ENCODE peak calls at places on chromosomes 3 and 15, in seven cellular contexts. M is mesendoderm, P is ovary, E is transverse colon, N is tibial nerve, J is cardiac muscle cell, K is body of pancreas. A is an unnamed sample.

GRCh38 chr3:141876891-141877561 is 583 bp downstream of the ATP1B3 start:
- DNase-seq in J (peak; percentile 64), M (peak; percentile 59), K (peak; percentile 60), E (peak; percentile 65), P (peak; percentile 67), N (peak; percentile 54), A (peak; percentile 79)

GRCh38 chr3:141303481-141304223 is 64.7 kb upstream of the ZBTB38 start:
- DNase-seq in M (peak; percentile 79), E (peak; percentile 60), P (no peak), J (peak; percentile 79), N (peak; percentile 72), K (peak; percentile 68), A (no peak)

GRCh38 chr3:126135398-126136076 is 44.8 kb downstream of the ALDH1L1 start:
- DNase-seq in N (no peak), P (peak; percentile 36), J (no peak), M (no peak), E (peak; percentile 6), K (peak; percentile 4), A (peak; percentile 16)

GRCh38 chr3:177362646-177363045 is 165.4 kb upstream of the TBL1XR1 start:
- DNase-seq in P (no peak), K (no peak), J (no peak), N (no peak), M (no peak), E (peak; percentile 40), A (no peak)

GRCh38 chr15:63379492-63380150 is 2.0 kb downstream of the CA12 start:
- DNase-seq in E (no peak), K (peak; percentile 23), J (no peak), N (no peak), P (no peak), M (peak; percentile 54), A (no peak)

GRCh38 chr3:189529889-189530288 is 101.3 kb upstream of the TP63 start:
- DNase-seq in M (no peak), P (no peak), J (no peak), K (no peak), E (no peak), N (no peak), A (no peak)

GRCh38 chr3:129827765-129828164 is 65.7 kb downstream of the TMCC1 start:
- DNase-seq in J (no peak), N (no peak), P (no peak), M (no peak), E (peak; percentile 32), K (no peak), A (peak; percentile 25)

GRCh38 chr3:13623101-13623654 is 74.3 kb downstream of the FBLN2 start:
- DNase-seq in P (no peak), M (no peak), N (no peak), E (no peak), K (no peak), J (peak; percentile 27), A (no peak)

GRCh38 chr15:100671858-100672543 is 69.6 kb downstream of the ASB7 start:
- DNase-seq in K (no peak), M (peak; percentile 49), P (no peak), E (no peak), J (peak; percentile 46), N (no peak), A (no peak)

GRCh38 chr15:61195116-61196002 is 33.7 kb downstream of the RORA start:
- DNase-seq in P (no peak), J (peak; percentile 21), E (no peak), N (peak; percentile 25), M (peak; percentile 68), K (no peak), A (no peak)

GRCh38 chr3:72082776-72083477 is 298.0 kb upstream of the PROK2 start:
- DNase-seq in N (no peak), P (no peak), M (peak; percentile 8), K (no peak), E (no peak), J (no peak), A (no peak)

GRCh38 chr3:188153498-188153948 is 434 bp upstream of the LPP start:
- DNase-seq in K (peak; percentile 90), M (peak; percentile 97), N (peak; percentile 74), J (peak; percentile 91), P (peak; percentile 89), E (peak; percentile 83), A (peak; percentile 96)

GRCh38 chr15:40768492-40769309 is 1.1 kb upstream of the C15orf62 start:
- DNase-seq in E (peak; percentile 66), P (no peak), K (no peak), J (no peak), N (no peak), M (no peak), A (no peak)

GRCh38 chr3:143329567-143330164 is 210.1 kb downstream of the CHST2 start:
- DNase-seq in P (peak; percentile 39), N (no peak), K (no peak), E (no peak), M (peak; percentile 21), J (no peak), A (no peak)

GRCh38 chr3:157447026-157447694 is 10.5 kb downstream of the PTX3 start:
- DNase-seq in P (no peak), K (no peak), E (no peak), J (no peak), M (peak; percentile 5), N (no peak), A (no peak)

GRCh38 chr15:89127054-89127702 is 38.9 kb downstream of the ABHD2 start:
- DNase-seq in E (no peak), P (no peak), N (no peak), K (no peak), J (no peak), M (no peak), A (peak; percentile 42)

GRCh38 chr3:197501496-197501878 is 54.3 kb downstream of the BDH1 start:
- DNase-seq in J (no peak), E (peak; percentile 78), N (no peak), P (no peak), K (no peak), M (peak; percentile 73), A (no peak)

GRCh38 chr3:94101860-94102259 is 39.0 kb downstream of the NSUN3 start:
- DNase-seq in J (no peak), M (no peak), N (no peak), E (no peak), P (no peak), K (no peak), A (no peak)

GRCh38 chr3:52095990-52096775 is 39.8 kb upstream of the DUSP7 start:
- DNase-seq in M (no peak), J (no peak), E (no peak), P (no peak), N (no peak), K (no peak), A (no peak)

GRCh38 chr3:31495971-31496370 is 36.8 kb upstream of the STT3B start:
- DNase-seq in N (no peak), E (no peak), J (no peak), P (no peak), M (no peak), K (no peak), A (no peak)

GRCh38 chr3:113783463-113783862 is 36.6 kb downstream of the ATP6V1A start:
- DNase-seq in J (no peak), M (peak; percentile 16), N (no peak), K (no peak), P (no peak), E (no peak), A (no peak)

GRCh38 chr3:52019352-52020080 is 23.8 kb upstream of the RPL29 start:
- DNase-seq in J (peak; percentile 85), N (peak; percentile 20), K (no peak), P (peak; percentile 63), M (no peak), E (no peak), A (peak; percentile 78)

GRCh38 chr15:67820147-67820991 is 4.9 kb upstream of the SKOR1 start:
- DNase-seq in N (no peak), P (no peak), M (no peak), K (no peak), E (no peak), J (no peak), A (no peak)

GRCh38 chr3:184807549-184807948 is 4.4 kb upstream of the VPS8 start:
- DNase-seq in J (no peak), M (no peak), N (no peak), E (no peak), P (no peak), K (no peak), A (no peak)

GRCh38 chr15:79582650-79583049 is 150.5 kb downstream of the MINAR1 start:
- DNase-seq in K (no peak), J (no peak), M (no peak), E (no peak), P (no peak), N (no peak), A (no peak)

GRCh38 chr3:86801921-86802320 is 189.0 kb downstream of the VGLL3 start:
- DNase-seq in E (no peak), J (no peak), N (no peak), M (no peak), K (no peak), P (no peak), A (no peak)

GRCh38 chr3:165185707-165186327 is 10.4 kb downstream of the SLITRK3 start:
- DNase-seq in M (peak; percentile 75), E (peak; percentile 63), N (no peak), P (no peak), K (peak; percentile 67), J (peak; percentile 85), A (no peak)

DNA sequence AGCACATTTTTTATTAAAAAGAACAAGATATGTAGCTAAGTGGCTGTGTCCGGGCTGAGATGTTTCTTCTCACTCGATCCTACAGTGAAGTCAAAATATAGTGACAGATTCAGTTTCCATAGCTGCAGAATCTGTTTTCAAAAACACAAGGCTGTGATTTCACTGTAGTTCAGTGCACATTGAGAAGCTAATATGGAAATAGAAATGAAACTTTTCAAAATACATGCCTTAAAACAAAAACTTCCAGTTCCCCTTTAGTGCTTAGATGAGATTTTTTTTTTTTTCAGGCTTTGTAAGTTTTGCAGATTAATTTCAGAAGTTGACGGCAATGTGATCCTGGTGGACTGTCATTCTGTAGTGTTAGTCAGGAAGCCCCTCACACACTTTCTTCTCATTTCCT is 23.8 kb upstream of the TRAK1 start:
- DNase-seq in M (no peak), K (no peak), E (no peak), J (no peak), P (no peak), N (no peak), A (no peak)
- H3K27ac ChIP-seq in M (no peak overlapping the region), K (no peak overlapping the region), E (peak overlapping the region; percentile 84), J (peak overlapping the region; percentile 61), P (no peak overlapping the region), N (peak overlapping the region; percentile 65), A (peak overlapping the region; percentile 76)

DNA sequence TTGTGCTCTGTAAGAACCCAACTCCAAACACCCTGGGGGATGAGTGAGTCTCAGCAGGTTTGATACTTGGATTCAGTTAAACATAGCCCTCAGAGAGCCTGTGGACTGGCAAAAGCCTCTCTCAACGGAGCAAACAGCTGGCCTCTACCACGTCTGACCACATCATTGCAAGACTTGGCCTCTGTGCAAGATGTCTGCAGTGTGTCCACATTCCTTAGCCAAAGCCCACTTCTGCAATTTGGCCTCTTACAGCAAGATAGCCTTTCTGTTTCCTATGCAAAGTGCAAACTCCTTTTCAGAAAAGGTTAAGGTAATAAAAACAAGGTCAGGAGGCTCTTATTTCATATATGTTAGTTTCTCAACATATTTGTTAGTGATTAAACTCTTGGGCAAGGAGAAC is 27.9 kb downstream of the FBN1 start:
- DNase-seq in M (no peak), P (peak; percentile 53), N (peak; percentile 34), J (no peak), K (peak; percentile 15), E (peak; percentile 18), A (no peak)
- H3K27ac ChIP-seq in M (no peak overlapping the region), P (no peak overlapping the region), N (no peak overlapping the region), J (no peak overlapping the region), K (no peak overlapping the region), E (peak overlapping the region; percentile 29), A (no peak overlapping the region)

GRCh38 chr15:70633394-70633793 is 130.0 kb downstream of the UACA start:
- DNase-seq in J (peak; percentile 59), E (no peak), P (no peak), M (peak; percentile 26), N (no peak), K (no peak), A (no peak)
- H3K27ac ChIP-seq in J (no peak overlapping the region), E (no peak overlapping the region), P (no peak overlapping the region), M (no peak overlapping the region), N (no peak overlapping the region), K (no peak overlapping the region), A (no peak overlapping the region)

GRCh38 chr3:120418866-120419490 is 31.8 kb downstream of the FSTL1 start:
- DNase-seq in M (peak; percentile 89), P (no peak), E (peak; percentile 63), K (peak; percentile 66), J (peak; percentile 68), N (no peak), A (no peak)
- H3K27ac ChIP-seq in M (no peak overlapping the region), P (no peak overlapping the region), E (peak overlapping the region; percentile 84), K (no peak overlapping the region), J (peak overlapping the region; percentile 81), N (peak overlapping the region; percentile 63), A (peak overlapping the region; percentile 81)